ENCODE peak calls at places on chromosomes 13 and 19, in eight cellular contexts. H is NCI-H1105, B is occipital lobe, Z is AG08395, U is nephron progenitor cell, D is aorta, W is HEK293T, F is caudate nucleus. C is an unnamed sample.

GRCh38 chr13:47890146-47890814 is 110.8 kb downstream of the SUCLA2 start:
- DNase-seq in B (no peak), H (no peak), U (no peak), D (no peak), W (no peak), F (no peak), Z (peak), C (no peak)

GRCh38 chr19:7337380-7338194 is 11.2 kb upstream of the ARHGEF18 start:
- DNase-seq in U (no peak), Z (no peak), D (no peak), F (no peak), B (no peak), H (no peak), W (no peak), C (no peak)

GRCh38 chr13:24362435-24362951 is 53.1 kb downstream of the C1QTNF9 start:
- DNase-seq in U (no peak), H (no peak), Z (no peak), D (no peak), F (no peak), W (no peak), B (no peak), C (no peak)

GRCh38 chr13:48393030-48393697 is 19.7 kb downstream of the LPAR6 start:
- DNase-seq in W (no peak), H (no peak), B (no peak), U (no peak), D (no peak), Z (no peak), F (no peak), C (no peak)

GRCh38 chr13:75222031-75222430 is 259.9 kb downstream of the TBC1D4 start:
- DNase-seq in B (no peak), Z (peak), F (no peak), D (no peak), U (no peak), W (no peak), H (no peak), C (no peak)

GRCh38 chr19:47095707-47096704 is 17.6 kb downstream of the ZC3H4 start:
- DNase-seq in W (no peak), H (no peak), Z (no peak), U (no peak), B (no peak), D (no peak), F (no peak), C (no peak)

GRCh38 chr19:51325161-51325979 is 13.9 kb downstream of the IGLON5 start:
- DNase-seq in H (no peak), Z (no peak), F (no peak), D (no peak), B (no peak), W (no peak), U (no peak), C (no peak)

GRCh38 chr13:112740502-112741131 is 50.8 kb downstream of the ATP11A start:
- DNase-seq in Z (peak), D (peak), H (no peak), U (no peak), B (peak), W (no peak), F (no peak), C (no peak)

GRCh38 chr19:8208119-8208709 is 956 bp upstream of the CERS4 start:
- DNase-seq in F (peak), H (no peak), U (peak), B (peak), D (no peak), Z (no peak), W (no peak), C (peak)

GRCh38 chr19:12840091-12841079 is 2.1 kb downstream of the MAST1 start:
- DNase-seq in F (peak), Z (peak), B (peak), U (peak), H (peak), W (peak), D (no peak), C (no peak)

GRCh38 chr19:10625003-10625761 is at the start of gene SLC44A2:
- DNase-seq in Z (peak), U (peak), W (no peak), H (peak), B (peak), F (peak), D (peak), C (peak)

GRCh38 chr13:31227063-31227462 is 27.3 kb downstream of the B3GLCT start:
- DNase-seq in U (no peak), Z (peak), W (no peak), H (no peak), F (no peak), D (no peak), B (no peak), C (no peak)

GRCh38 chr13:37344051-37344450 is 238.6 kb upstream of the CSNK1A1L start:
- DNase-seq in U (no peak), B (no peak), H (no peak), Z (no peak), F (no peak), W (no peak), D (no peak), C (no peak)

GRCh38 chr13:61128850-61129645 is 286.6 kb downstream of the PCDH20 start:
- DNase-seq in W (no peak), F (no peak), U (no peak), B (no peak), H (peak), Z (no peak), D (no peak), C (no peak)

GRCh38 chr19:58356236-58356970 is 3.1 kb upstream of the A1BG start:
- DNase-seq in D (no peak), W (no peak), B (no peak), U (no peak), H (no peak), Z (no peak), F (no peak), C (no peak)

GRCh38 chr13:24232474-24232873 is 72.0 kb downstream of the SPATA13 start:
- DNase-seq in H (no peak), U (no peak), Z (no peak), F (no peak), W (no peak), D (no peak), B (no peak), C (no peak)

GRCh38 chr13:48741377-48741776 is 87.6 kb downstream of the CYSLTR2 start:
- DNase-seq in U (no peak), H (no peak), B (no peak), Z (no peak), W (no peak), D (no peak), F (no peak), C (no peak)

GRCh38 chr13:25920931-25921330 is 130.9 kb downstream of the SHISA2 start:
- DNase-seq in B (no peak), Z (no peak), W (no peak), F (no peak), D (no peak), H (no peak), U (no peak), C (no peak)